ENCODE peak calls at places on chromosomes 12 and 14, in seven cellular contexts. I, T, Y, B, R, M and H are unnamed samples.
A peak's percentile ranks its signal among the peaks of the same experiment; 100 is the strongest.

GRCh38 chr12:98939350-98939749 is 294.3 kb downstream of the APAF1 start:
- DNase-seq in T (no peak), M (no peak), R (no peak), Y (no peak), B (no peak), I (no peak), H (no peak)

GRCh38 chr12:8823565-8824300 is 1.3 kb downstream of the A2ML1 start:
- DNase-seq in Y (no peak), R (no peak), I (no peak), B (peak; percentile 34), M (no peak), T (no peak), H (peak; percentile 11)

GRCh38 chr12:30908389-30909087 is 18.0 kb upstream of the TSPAN11 start:
- DNase-seq in T (no peak), Y (no peak), I (no peak), M (no peak), R (no peak), B (no peak), H (no peak)

GRCh38 chr12:116078396-116078795 is 199.1 kb downstream of the MED13L start:
- DNase-seq in I (no peak), M (no peak), Y (no peak), T (no peak), R (no peak), B (no peak), H (no peak)

GRCh38 chr14:70009961-70010360 is 130.7 kb downstream of the SMOC1 start:
- DNase-seq in B (no peak), T (peak; percentile 30), R (no peak), Y (no peak), M (no peak), I (no peak), H (no peak)

GRCh38 chr14:95515080-95515489 is 1.4 kb downstream of the SYNE3 start:
- DNase-seq in Y (no peak), R (peak; percentile 58), B (no peak), T (no peak), M (no peak), I (peak; percentile 64), H (no peak)

GRCh38 chr12:75724913-75725312 is 213.5 kb upstream of the KRR1 start:
- DNase-seq in T (no peak), I (no peak), R (no peak), Y (no peak), M (no peak), B (no peak), H (peak; percentile 22)

GRCh38 chr14:102418169-102418852 is 55.6 kb downstream of the TECPR2 start:
- DNase-seq in I (no peak), T (no peak), M (no peak), R (no peak), Y (no peak), B (no peak), H (no peak)

GRCh38 chr12:77357654-77358053 is 292.3 kb upstream of the E2F7 start:
- DNase-seq in M (no peak), B (no peak), Y (no peak), T (no peak), R (no peak), I (no peak), H (no peak)

GRCh38 chr14:95356245-95356850 is 36.6 kb upstream of the CLMN start:
- DNase-seq in I (no peak), M (no peak), T (no peak), Y (no peak), R (no peak), B (no peak), H (no peak)

GRCh38 chr12:56983386-56983785 is 23.0 kb downstream of the ZBTB39 start:
- DNase-seq in Y (no peak), B (no peak), T (no peak), R (no peak), M (no peak), I (no peak), H (no peak)

GRCh38 chr14:33773205-33774030 is 177.5 kb downstream of the EGLN3 start:
- DNase-seq in B (no peak), I (no peak), T (no peak), M (no peak), Y (no peak), R (no peak), H (no peak)

GRCh38 chr12:65308601-65309071 is 30.2 kb downstream of the MSRB3 start:
- DNase-seq in B (no peak), Y (no peak), M (no peak), T (no peak), R (no peak), I (no peak), H (no peak)

GRCh38 chr12:113796086-113796827 is 169.9 kb downstream of the RBM19 start:
- DNase-seq in Y (no peak), B (no peak), M (no peak), R (no peak), I (no peak), T (no peak), H (no peak)

GRCh38 chr14:61063461-61063860 is 82.4 kb downstream of the SLC38A6 start:
- DNase-seq in R (no peak), I (no peak), Y (no peak), M (no peak), T (no peak), B (no peak), H (no peak)

GRCh38 chr14:61065671-61066070 is 84.6 kb downstream of the SLC38A6 start:
- DNase-seq in R (no peak), M (no peak), I (no peak), B (no peak), Y (no peak), T (no peak), H (no peak)

GRCh38 chr14:61064866-61065265 is 83.8 kb downstream of the SLC38A6 start:
- DNase-seq in M (no peak), I (no peak), R (no peak), B (no peak), T (no peak), Y (no peak), H (no peak)

DNA sequence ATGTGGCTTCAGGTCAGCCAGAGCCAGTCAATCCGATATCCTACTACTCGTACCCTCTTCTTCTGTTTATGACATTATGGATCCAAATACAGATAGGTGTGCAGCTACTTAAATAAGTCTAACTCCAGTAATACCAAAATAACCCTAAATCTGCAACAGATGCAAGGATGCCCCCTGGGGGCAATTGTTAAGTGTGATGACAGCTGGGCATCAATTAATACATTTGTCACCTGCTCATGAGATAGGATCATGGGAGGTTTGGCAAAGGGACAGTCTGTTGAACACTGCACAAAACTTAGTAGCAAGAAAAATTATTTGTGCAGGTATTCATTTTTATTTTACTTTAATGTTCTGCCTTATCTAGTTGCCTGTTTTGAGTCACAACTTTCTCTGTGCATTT is 83.2 kb downstream of the SLC38A6 start:
- DNase-seq in R (no peak), T (no peak), I (no peak), Y (no peak), M (no peak), B (no peak), H (no peak)
- TF ChIP-seq CTCF in R (no peak), T (no peak), I (no peak), Y (no peak), M (no peak), B (no peak), H (no peak)

DNA sequence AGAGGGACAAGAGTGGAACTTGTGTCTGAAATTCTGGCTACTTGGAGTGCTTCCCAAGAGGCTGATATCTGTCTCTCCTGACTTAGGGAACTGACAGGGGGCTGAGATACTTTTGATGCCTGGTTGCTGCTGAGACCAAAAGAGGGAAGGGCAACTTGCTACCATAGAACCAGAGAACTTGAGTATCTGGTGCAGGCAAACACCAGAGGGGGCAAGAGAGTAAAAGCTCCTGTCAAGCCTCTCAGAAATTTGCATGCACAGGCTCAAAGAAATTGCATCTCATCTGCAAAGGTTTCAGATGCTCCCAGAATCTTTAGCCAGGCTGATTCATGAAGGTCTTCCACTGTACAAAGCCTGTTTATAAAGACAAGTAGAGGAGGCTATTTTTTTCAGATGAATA is 391.3 kb upstream of the FOXG1 start:
- DNase-seq in M (no peak), Y (peak; percentile 34), B (no peak), I (no peak), R (no peak), T (no peak), H (peak; percentile 66)
- TF ChIP-seq CTCF in M (no peak), Y (peak; percentile 49), B (peak; percentile 65), I (no peak), R (no peak), T (no peak), H (peak; percentile 54)

GRCh38 chr12:29286081-29286800 is 94.7 kb downstream of the ERGIC2 start:
- DNase-seq in R (no peak), I (no peak), B (no peak), M (no peak), T (no peak), Y (no peak), H (no peak)
- TF ChIP-seq CTCF in R (no peak), I (no peak), B (no peak), M (no peak), T (no peak), Y (no peak), H (no peak)

GRCh38 chr12:53224897-53225634 is 6.9 kb downstream of the RARG start:
- DNase-seq in B (no peak), Y (peak; percentile 5), I (no peak), T (no peak), R (no peak), M (no peak), H (no peak)

GRCh38 chr12:53225635-53226424 is 6.2 kb downstream of the RARG start:
- DNase-seq in I (no peak), B (no peak), Y (peak; percentile 26), M (no peak), T (peak; percentile 56), R (no peak), H (no peak)

GRCh38 chr12:53223006-53223305 is 9.1 kb downstream of the RARG start:
- DNase-seq in B (no peak), M (no peak), T (no peak), R (peak; percentile 28), Y (no peak), I (no peak), H (no peak)

GRCh38 chr12:53223391-53224267 is 8.4 kb downstream of the RARG start:
- DNase-seq in Y (no peak), I (no peak), B (no peak), T (no peak), R (peak; percentile 39), M (no peak), H (peak; percentile 30)

DNA sequence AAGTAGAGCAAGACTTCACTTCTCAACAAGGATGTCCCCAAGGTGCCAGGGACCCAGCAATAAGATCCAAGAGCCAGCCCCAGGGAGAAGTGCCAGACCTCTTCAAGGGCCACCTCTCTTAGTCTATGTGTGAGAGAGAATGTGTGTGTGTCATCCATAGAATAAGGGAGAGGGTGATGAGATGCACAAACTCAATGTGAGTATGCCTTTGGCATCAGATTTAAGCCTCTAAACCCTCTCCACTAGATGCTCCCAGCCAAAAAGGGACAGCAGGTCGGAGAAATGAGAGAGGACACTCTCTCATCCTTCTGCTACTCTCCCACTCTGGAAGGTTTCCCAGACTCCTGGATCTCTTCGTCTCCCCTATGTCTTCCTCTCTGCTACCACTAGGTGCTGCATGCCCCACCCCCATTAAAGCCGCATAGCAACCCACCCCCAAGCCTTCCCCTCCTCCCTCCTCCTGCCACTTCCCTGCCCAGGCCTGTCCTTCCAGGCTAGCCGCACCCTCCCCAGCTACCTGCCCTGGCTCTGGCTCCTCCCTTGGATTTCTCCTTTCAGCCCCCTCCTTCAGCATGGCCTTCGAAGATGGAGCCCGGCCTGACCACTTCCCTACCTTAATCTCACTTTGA is 7.6 kb downstream of the RARG start:
- DNase-seq in B (no peak), Y (peak; percentile 76), M (no peak), R (peak; percentile 63), I (no peak), T (peak; percentile 79), H (peak; percentile 38)
- TF ChIP-seq CTCF in B (peak; percentile 48), Y (peak; percentile 13), M (no peak), R (no peak), I (no peak), T (peak; percentile 44), H (no peak)